ENCODE peak calls at places on chromosomes 11 and 22, in five cellular contexts. B is WTC11, I is A549, Y is K562, R is HepG2. N is an unnamed sample.

GRCh38 chr22:27782065-27782464 is 19.5 kb downstream of the MN1 start:
- DNase-seq in B (no peak), I (no peak), Y (no peak), R (no peak), N (no peak)

GRCh38 chr22:50057868-50058311 is at the start of gene TTLL8:
- DNase-seq in B (no peak), I (no peak), Y (no peak), R (no peak), N (no peak)

GRCh38 chr22:23533328-23533762 is 46.7 kb downstream of the IGLL1 start:
- DNase-seq in B (peak), I (peak), Y (peak), R (peak), N (no peak)

GRCh38 chr22:27919943-27920755 is 1.1 kb upstream of the PITPNB start:
- DNase-seq in B (no peak), I (peak), Y (peak), R (peak), N (no peak)

GRCh38 chr22:42915980-42916765 is 59.1 kb upstream of the ARFGAP3 start:
- DNase-seq in B (peak), I (no peak), Y (no peak), R (peak), N (no peak)

GRCh38 chr22:33105501-33105911 is 47.3 kb upstream of the SYN3 start:
- DNase-seq in B (no peak), I (no peak), Y (no peak), R (no peak), N (no peak)

GRCh38 chr11:113014262-113014661 is 53.0 kb downstream of the NCAM1 start:
- DNase-seq in B (no peak), I (no peak), Y (no peak), R (no peak), N (no peak)

GRCh38 chr11:73330569-73331093 is 22.6 kb downstream of the ARHGEF17 start:
- DNase-seq in B (peak), I (peak), Y (peak), R (peak), N (no peak)

GRCh38 chr11:13040969-13041561 is 31.9 kb downstream of the RASSF10 start:
- DNase-seq in B (no peak), I (no peak), Y (peak), R (no peak), N (no peak)

GRCh38 chr11:65559951-65560537 is 1.9 kb upstream of the LTBP3 start:
- DNase-seq in B (no peak), I (peak), Y (peak), R (peak), N (no peak)

GRCh38 chr22:31144223-31144622 is 3.9 kb upstream of the PLA2G3 start:
- DNase-seq in B (no peak), I (no peak), Y (no peak), R (no peak), N (no peak)

GRCh38 chr22:26573026-26573662 is 16.8 kb downstream of the TPST2 start:
- DNase-seq in B (no peak), I (no peak), Y (peak), R (no peak), N (no peak)

GRCh38 chr22:49261616-49262015 is 566.1 kb downstream of the BRD1 start:
- DNase-seq in B (no peak), I (no peak), Y (no peak), R (no peak), N (no peak)

GRCh38 chr11:22671751-22672150 is 5.3 kb downstream of the GAS2 start:
- DNase-seq in B (no peak), I (no peak), Y (no peak), R (no peak), N (no peak)

GRCh38 chr11:33779849-33780528 is 5.7 kb upstream of the FBXO3 start:
- DNase-seq in B (no peak), I (no peak), Y (no peak), R (peak), N (no peak)

GRCh38 chr11:27754035-27755017 is 54.1 kb upstream of the BDNF start:
- DNase-seq in B (no peak), I (no peak), Y (peak), R (no peak), N (no peak)

GRCh38 chr11:47253660-47254059 is 4.1 kb upstream of the NR1H3 start:
- DNase-seq in B (no peak), I (no peak), Y (no peak), R (peak), N (no peak)

GRCh38 chr11:64883575-64883974 is 5.2 kb upstream of the EHD1 start:
- DNase-seq in B (no peak), I (no peak), Y (no peak), R (no peak), N (no peak)

GRCh38 chr11:70675697-70676374 is 277.5 kb downstream of the CTTN start:
- DNase-seq in B (no peak), I (no peak), Y (peak), R (no peak), N (no peak)

GRCh38 chr11:111851636-111852035 is 19.7 kb downstream of the ALG9 start:
- DNase-seq in B (no peak), I (no peak), Y (no peak), R (peak), N (no peak)

GRCh38 chr11:104964247-104964646 is 4.1 kb downstream of the CASP4 start:
- DNase-seq in B (no peak), I (no peak), Y (no peak), R (no peak), N (no peak)

GRCh38 chr11:63012450-63013238 is 3.0 kb downstream of the SLC22A8 start:
- DNase-seq in B (no peak), I (no peak), Y (no peak), R (peak), N (no peak)

GRCh38 chr11:113579292-113579940 is 104.2 kb upstream of the DRD2 start:
- DNase-seq in B (no peak), I (no peak), Y (peak), R (no peak), N (no peak)

GRCh38 chr22:31393890-31394289 is 5.5 kb upstream of the DRG1 start:
- DNase-seq in B (no peak), I (no peak), Y (no peak), R (no peak), N (no peak)

GRCh38 chr22:49154433-49154832 is 673.2 kb downstream of the BRD1 start:
- DNase-seq in B (no peak), I (no peak), Y (no peak), R (no peak), N (no peak)

GRCh38 chr22:19873138-19873959 is 18.7 kb upstream of the GNB1L start:
- DNase-seq in B (no peak), I (no peak), Y (no peak), R (no peak), N (no peak)

GRCh38 chr11:123107945-123108344 is 46.0 kb upstream of the HSPA8 start:
- DNase-seq in B (no peak), I (no peak), Y (no peak), R (no peak), N (no peak)

GRCh38 chr11:11391796-11392195 is 38.7 kb upstream of the CSNK2A3 start:
- DNase-seq in B (no peak), I (no peak), Y (no peak), R (no peak), N (no peak)

GRCh38 chr22:17152340-17152739 is 6.7 kb downstream of the HDHD5 start:
- DNase-seq in B (no peak), I (no peak), Y (no peak), R (no peak), N (no peak)

GRCh38 chr22:30968924-30969531 is at the start of gene TUG1:
- DNase-seq in B (peak), I (peak), Y (peak), R (peak), N (peak)

GRCh38 chr22:25564320-25564978 is at the start of gene GRK3:
- DNase-seq in B (peak), I (peak), Y (peak), R (no peak), N (no peak)

GRCh38 chr11:60950933-60951610 is 904 bp downstream of the SLC15A3 start:
- DNase-seq in B (peak), I (no peak), Y (no peak), R (no peak), N (no peak)

GRCh38 chr11:60951909-60952741 is at the start of gene SLC15A3:
- DNase-seq in B (peak), I (no peak), Y (no peak), R (no peak), N (peak)

GRCh38 chr11:60950024-60950423 is 2.0 kb downstream of the SLC15A3 start:
- DNase-seq in B (no peak), I (no peak), Y (no peak), R (no peak), N (no peak)

GRCh38 chr11:60952742-60953170 is 780 bp upstream of the SLC15A3 start:
- DNase-seq in B (no peak), I (no peak), Y (no peak), R (no peak), N (no peak)

DNA sequence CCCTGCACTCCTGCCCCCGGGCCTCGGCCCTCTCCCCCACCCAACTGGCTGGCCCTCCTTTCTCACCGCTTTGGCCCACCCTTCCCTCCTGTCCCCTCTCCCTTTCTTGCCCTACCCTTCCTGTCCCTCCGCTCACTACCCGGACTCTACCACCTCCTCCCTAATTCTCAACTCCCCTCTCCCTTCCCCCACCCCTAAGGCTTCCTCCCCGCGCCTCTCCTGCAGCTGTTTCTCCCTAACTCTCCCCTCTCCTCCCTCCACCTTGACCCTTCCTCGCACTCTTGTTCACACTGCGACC is 416 bp downstream of the SLC15A3 start:
- DNase-seq in B (no peak), I (no peak), Y (no peak), R (no peak), N (no peak)
- TF ChIP-seq ESRRA in B (no peak), I (no peak), Y (no peak), R (no peak), N (no peak)

GRCh38 chr11:109264128-109264527 is 157.9 kb upstream of the C11orf87 start:
- DNase-seq in B (no peak), I (no peak), Y (no peak), R (no peak), N (no peak)

DNA sequence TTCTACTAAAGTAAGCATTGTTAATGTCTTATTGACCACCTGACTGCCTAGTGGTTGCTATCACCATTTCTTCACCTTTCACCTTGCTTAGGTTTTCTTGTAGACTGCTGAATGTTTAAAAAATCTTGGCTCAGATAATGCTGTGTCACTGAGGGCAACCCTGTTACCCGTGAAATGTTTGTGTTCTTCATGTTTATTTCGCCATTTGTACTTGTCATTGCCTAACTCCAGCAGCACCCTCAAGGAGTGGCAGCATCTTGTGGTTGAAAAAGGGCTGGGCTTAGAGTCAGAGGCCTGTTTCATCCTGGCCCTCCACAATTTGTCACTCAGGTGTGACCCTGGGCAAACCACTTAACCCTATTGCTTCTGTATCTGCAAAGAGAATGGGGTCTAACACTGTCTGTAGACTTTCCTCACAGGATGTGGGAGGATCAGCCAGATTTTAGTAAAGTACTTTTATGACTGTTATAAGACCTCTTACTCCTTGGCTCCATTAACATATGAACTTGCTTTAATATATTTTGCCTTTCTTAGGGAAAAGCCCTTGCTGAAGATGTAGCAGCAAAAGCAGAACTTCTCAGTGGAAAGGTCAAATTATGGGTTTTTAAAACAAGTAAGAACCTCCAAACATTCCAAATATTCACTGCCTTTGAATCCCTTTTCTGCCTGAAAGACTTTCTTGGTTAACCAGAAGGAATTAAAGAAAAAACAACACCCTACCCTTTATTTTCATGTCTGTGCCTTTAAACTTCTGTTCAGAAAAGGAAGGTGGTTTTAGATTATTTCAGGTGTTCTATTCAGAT is 154.5 kb upstream of the C11orf87 start:
- DNase-seq in B (no peak), I (no peak), Y (no peak), R (no peak), N (no peak)
- TF ChIP-seq ESRRA in B (no peak), I (no peak), Y (no peak), R (no peak), N (no peak)

DNA sequence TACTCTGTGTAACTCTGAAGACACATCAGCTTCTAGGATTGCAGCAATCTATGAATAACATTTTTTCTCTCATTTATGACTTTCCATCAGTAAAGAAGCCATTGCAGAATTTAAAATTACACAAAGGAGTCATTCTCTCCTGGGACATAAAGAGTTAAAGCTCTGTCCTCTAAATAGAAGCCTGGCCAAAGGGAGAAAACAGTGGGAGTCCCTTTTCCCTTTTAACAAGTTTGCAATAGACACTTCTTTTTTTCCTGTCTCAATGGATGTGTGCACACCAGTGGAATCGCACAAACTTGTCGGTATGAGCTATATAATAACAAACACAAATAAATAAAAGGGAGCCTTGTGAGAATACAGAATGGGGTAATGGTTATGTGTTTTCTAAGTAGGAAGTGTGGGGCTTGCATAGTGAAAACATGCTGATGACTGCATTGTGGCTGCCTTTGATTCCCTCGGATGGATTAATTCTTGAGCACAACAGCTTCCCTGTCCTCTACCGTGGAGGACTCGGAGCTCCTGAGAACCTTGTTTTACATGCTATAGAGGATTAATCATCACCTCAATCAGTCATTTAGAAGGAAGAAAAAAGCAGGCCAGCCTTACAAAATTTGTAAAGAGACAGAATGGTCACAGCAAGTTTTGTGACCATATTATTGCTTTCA is 131.9 kb downstream of the WNT7B start:
- DNase-seq in B (no peak), I (no peak), Y (no peak), R (no peak), N (no peak)
- TF ChIP-seq ESRRA in B (no peak), I (no peak), Y (no peak), R (no peak), N (no peak)

DNA sequence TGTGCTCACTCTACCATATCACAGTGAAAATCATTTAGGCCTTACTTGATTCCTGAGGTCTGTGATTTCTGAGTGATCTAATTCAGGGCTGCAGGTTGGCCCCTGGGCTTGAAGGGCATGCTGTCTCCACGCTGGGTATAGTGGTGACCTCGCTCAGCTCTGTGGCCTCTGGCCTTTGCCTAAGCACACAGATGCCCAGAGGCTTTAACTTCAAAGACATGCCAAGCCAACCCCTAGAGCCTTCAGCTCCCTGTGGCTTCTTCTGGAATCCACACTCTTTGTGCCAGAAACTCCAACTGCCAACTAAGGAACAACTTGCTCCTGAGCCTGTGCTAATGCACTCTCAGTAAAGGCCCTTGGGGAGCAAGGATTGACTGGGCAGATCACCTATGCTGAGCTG is 232.6 kb upstream of the MPPED2 start:
- DNase-seq in B (no peak), I (no peak), Y (no peak), R (no peak), N (no peak)
- TF ChIP-seq ESRRA in B (no peak), I (no peak), Y (no peak), R (no peak), N (no peak)

N was measured in GM12878.